ENCODE peak calls at places on chromosomes 16 and 17, in eight cellular contexts. G is SJSA1; D is activated naive CD4-positive, alpha-beta T cell; M is neural crest cell; T is thoracic aorta; Z is NCI-H1105; J is LoVo; U is A172. K is an unnamed sample.

GRCh38 chr16:57572978-57573733 is 30.7 kb downstream of the ADGRG5 start:
- DNase-seq in G (no peak), D (no peak), M (no peak), T (no peak), Z (no peak), J (no peak), U (no peak), K (no peak)

GRCh38 chr16:30382398-30383015 is at the start of gene SEPTIN1:
- DNase-seq in G (no peak), D (peak; percentile 68), M (no peak), T (no peak), Z (no peak), J (no peak), U (no peak), K (no peak)

GRCh38 chr16:16004314-16004749 is 54.9 kb downstream of the ABCC1 start:
- DNase-seq in G (peak; percentile 93), D (no peak), M (no peak), T (no peak), Z (no peak), J (no peak), U (peak; percentile 80), K (peak; percentile 37)

GRCh38 chr16:30096105-30096861 is at the start of gene YPEL3:
- DNase-seq in G (peak; percentile 80), D (peak; percentile 84), M (peak; percentile 80), T (peak; percentile 48), Z (peak; percentile 65), J (peak; percentile 89), U (peak; percentile 49), K (peak; percentile 72)

GRCh38 chr17:57577751-57578607 is 167.1 kb downstream of the CCDC182 start:
- DNase-seq in G (peak; percentile 76), D (no peak), M (peak; percentile 30), T (no peak), Z (peak; percentile 41), J (no peak), U (peak; percentile 52), K (peak; percentile 53)

GRCh38 chr17:38464723-38465419 is 36.6 kb downstream of the ARHGAP23 start:
- DNase-seq in G (peak; percentile 92), D (no peak), M (no peak), T (no peak), Z (peak; percentile 54), J (peak; percentile 54), U (peak; percentile 97), K (peak; percentile 78)

GRCh38 chr17:46877466-46877865 is 26.1 kb downstream of the WNT9B start:
- DNase-seq in G (no peak), D (no peak), M (no peak), T (no peak), Z (no peak), J (no peak), U (no peak), K (no peak)

GRCh38 chr16:88478115-88478514 is 25.0 kb downstream of the ZFPM1 start:
- DNase-seq in G (no peak), D (peak; percentile 23), M (no peak), T (no peak), Z (no peak), J (no peak), U (no peak), K (no peak)

GRCh38 chr17:7841309-7841621 is 7.2 kb downstream of the KDM6B start:
- DNase-seq in G (peak; percentile 56), D (no peak), M (no peak), T (no peak), Z (peak; percentile 50), J (no peak), U (no peak), K (no peak)

GRCh38 chr17:40415390-40415789 is 2.3 kb downstream of the TOP2A start:
- DNase-seq in G (peak; percentile 44), D (no peak), M (no peak), T (no peak), Z (peak; percentile 1), J (peak; percentile 42), U (peak; percentile 60), K (peak; percentile 59)

GRCh38 chr16:22816475-22816874 is 2.5 kb downstream of the HS3ST2 start:
- DNase-seq in G (no peak), D (no peak), M (no peak), T (peak; percentile 22), Z (no peak), J (no peak), U (peak; percentile 65), K (peak; percentile 84)

K was measured in bronchial epithelial cell.